ENCODE peak calls at places on chromosomes 12 and 14, in four cellular contexts. X is AG04450, J is SK-N-MC, E is brain microvascular endothelial cell. A is an unnamed sample.

GRCh38 chr12:57850924-57851323 is 4.4 kb upstream of the CTDSP2 start:
- DNase-seq in J (no peak), E (no peak), X (no peak), A (no peak)

GRCh38 chr14:90654831-90655276 is 161.4 kb downstream of the TTC7B start:
- DNase-seq in E (peak), J (no peak), X (no peak), A (no peak)

GRCh38 chr14:50619569-50620141 is 48.5 kb downstream of the SAV1 start:
- DNase-seq in E (peak), X (no peak), J (no peak), A (peak)

GRCh38 chr14:65846469-65846868 is 433.9 kb downstream of the FUT8 start:
- DNase-seq in J (no peak), X (no peak), E (no peak), A (no peak)

GRCh38 chr12:14367097-14367661 is 1.7 kb downstream of the ATF7IP start:
- DNase-seq in X (no peak), J (no peak), E (no peak), A (peak)

GRCh38 chr14:74667758-74668157 is 45.1 kb downstream of the AREL1 start:
- DNase-seq in J (no peak), X (no peak), E (peak), A (no peak)

GRCh38 chr12:25648460-25648859 is 95.4 kb upstream of the LMNTD1 start:
- DNase-seq in X (peak), J (no peak), E (peak), A (no peak)

GRCh38 chr12:113852695-113853490 is 113.2 kb downstream of the RBM19 start:
- DNase-seq in X (no peak), E (no peak), J (no peak), A (no peak)

GRCh38 chr12:1217191-1217949 is 226.3 kb downstream of the ERC1 start:
- DNase-seq in X (no peak), E (peak), J (no peak), A (peak)

GRCh38 chr12:82383930-82384513 is 25.7 kb downstream of the METTL25 start:
- DNase-seq in X (no peak), J (peak), E (peak), A (no peak)

GRCh38 chr12:13250416-13250815 is 53.9 kb downstream of the EMP1 start:
- DNase-seq in J (no peak), X (peak), E (peak), A (no peak)

GRCh38 chr12:55681142-55682077 is 26.3 kb downstream of the ITGA7 start:
- DNase-seq in J (peak), X (no peak), E (peak), A (peak)

GRCh38 chr14:64746298-64747250 is 42.4 kb downstream of the PLEKHG3 start:
- DNase-seq in E (peak), J (no peak), X (no peak), A (no peak)

GRCh38 chr14:73338551-73338950 is 101.2 kb downstream of the PAPLN start:
- DNase-seq in X (no peak), J (no peak), E (no peak), A (no peak)

GRCh38 chr14:104183796-104184195 is 45.4 kb downstream of the KIF26A start:
- DNase-seq in J (no peak), E (no peak), X (no peak), A (no peak)

GRCh38 chr12:42507589-42507988 is 82.0 kb downstream of the PRICKLE1 start:
- DNase-seq in X (no peak), E (no peak), J (no peak), A (no peak)

GRCh38 chr14:78075033-78075432 is 95.1 kb upstream of the NRXN3 start:
- DNase-seq in J (no peak), X (no peak), E (no peak), A (no peak)

GRCh38 chr14:73888460-73888725 is 1.7 kb downstream of the ZNF410 start:
- DNase-seq in E (no peak), J (no peak), X (no peak), A (peak)

GRCh38 chr12:130330685-130331084 is 7.0 kb upstream of the PIWIL1 start:
- DNase-seq in X (no peak), J (no peak), E (no peak), A (no peak)
- H3K4me3 ChIP-seq in X (no peak), J (no peak), E (no peak), A (no peak)

GRCh38 chr14:99732436-99733220 is 48.5 kb downstream of the CYP46A1 start:
- DNase-seq in E (no peak), J (no peak), X (no peak), A (no peak)
- H3K27ac ChIP-seq in E (no peak), J (no peak), X (no peak), A (no peak)

DNA sequence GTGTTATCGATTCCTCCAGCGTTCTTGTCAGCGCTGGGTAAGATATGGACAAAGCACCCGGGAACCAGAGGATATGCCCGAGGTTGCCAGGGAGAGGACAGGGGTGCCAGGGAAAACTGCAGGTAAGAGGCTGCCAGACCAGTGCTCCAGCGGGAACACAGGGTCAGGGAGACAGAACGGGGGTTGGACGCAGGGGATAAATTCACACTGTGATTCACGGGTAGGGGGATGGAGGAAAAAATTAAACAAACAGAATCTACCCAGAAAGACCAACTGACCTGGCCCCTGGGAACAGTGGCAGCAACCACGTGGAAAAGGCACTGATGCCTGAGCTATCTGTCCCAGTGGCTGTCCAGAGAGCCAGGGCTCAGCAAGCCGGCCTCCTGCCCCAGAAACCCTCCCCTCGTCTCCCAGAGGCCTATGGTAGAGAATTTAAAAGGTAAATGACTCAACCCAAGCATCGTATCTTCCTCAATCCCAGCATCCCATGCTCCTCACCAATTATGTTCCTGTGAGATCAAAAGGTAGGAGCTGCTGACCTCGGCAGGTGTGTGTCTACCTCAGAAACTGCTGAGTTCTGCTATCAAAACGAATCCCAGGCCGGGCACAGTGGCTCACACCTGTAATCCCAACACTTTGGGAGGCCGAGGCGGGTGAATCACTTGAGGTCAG is 49.4 kb downstream of the FOXN3 start:
- DNase-seq in X (no peak), J (no peak), E (no peak), A (peak)
- H3K4me3 ChIP-seq in X (no peak), J (no peak), E (no peak), A (no peak)

GRCh38 chr12:105823810-105824209 is 314.9 kb downstream of the NUAK1 start:
- DNase-seq in J (no peak), E (no peak), X (no peak), A (no peak)

GRCh38 chr12:105825141-105825540 is 313.6 kb downstream of the NUAK1 start:
- DNase-seq in J (no peak), E (no peak), X (no peak), A (no peak)

GRCh38 chr12:105820407-105821140 is 318.2 kb downstream of the NUAK1 start:
- DNase-seq in E (peak), J (no peak), X (no peak), A (no peak)

DNA sequence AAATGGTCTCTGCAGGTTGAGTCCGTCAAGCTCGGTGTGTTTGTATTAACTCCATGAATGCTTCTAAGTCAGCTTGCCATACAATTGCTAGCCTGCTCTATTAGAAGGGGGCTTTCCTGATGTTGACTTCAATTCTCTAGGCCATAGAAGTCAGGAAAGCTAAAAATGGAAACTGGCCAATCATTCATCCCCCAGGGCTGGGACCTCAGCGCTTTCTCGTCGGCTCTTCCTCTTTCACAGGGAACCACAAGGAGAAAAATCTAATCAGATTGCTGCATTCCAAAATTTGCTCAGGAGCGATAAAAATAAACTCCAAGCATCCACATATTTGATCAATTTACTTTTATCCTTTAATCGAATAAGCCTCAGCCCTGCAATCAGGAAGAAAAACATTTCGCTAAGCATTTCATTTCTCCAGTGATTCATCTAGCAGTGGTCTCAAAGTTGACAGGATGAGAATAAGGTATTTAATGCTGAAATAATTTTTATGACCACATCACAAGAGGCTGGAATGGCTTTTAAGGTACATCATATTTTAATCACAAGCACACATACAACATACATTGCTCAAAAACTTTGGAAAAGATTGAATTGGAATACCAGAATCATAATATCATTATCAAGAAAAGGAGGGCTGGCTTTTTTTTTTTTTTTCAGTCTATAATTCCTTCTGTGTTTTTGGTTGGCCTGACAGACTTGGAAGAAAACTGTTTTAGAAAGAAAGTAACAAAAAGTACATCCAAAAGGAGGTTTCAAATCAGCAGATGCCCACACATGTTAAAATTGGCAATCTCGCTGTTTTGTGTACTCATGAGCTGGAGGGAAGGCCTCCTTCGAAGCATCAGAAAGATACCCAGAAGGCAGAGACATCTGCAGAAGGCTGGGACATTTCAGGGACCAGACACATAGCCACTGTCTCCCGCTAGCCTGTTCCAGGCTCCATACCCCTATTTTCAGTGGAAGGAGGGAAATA is 316.3 kb downstream of the NUAK1 start:
- DNase-seq in J (no peak), X (no peak), E (no peak), A (no peak)
- H3K27ac ChIP-seq in J (no peak), X (no peak), E (no peak), A (no peak)

A was measured in small intestine.